ENCODE peak calls at places on chromosomes 4 and X, in seven cellular contexts. C, K, W, A, N, U and O are unnamed samples.

GRCh38 chr4:34953145-34953799 is 1291.0 kb downstream of the ARAP2 start:
- DNase-seq in C (no peak), K (no peak), W (no peak), A (peak; percentile 0), N (no peak), U (no peak), O (peak; percentile 9)

GRCh38 chrX:108736509-108737479 is at the start of gene IRS4:
- DNase-seq in C (peak; percentile 5), K (no peak), W (no peak), A (no peak), N (no peak), U (peak; percentile 33), O (peak; percentile 2)

GRCh38 chrX:42714981-42715688 is 62.8 kb downstream of the PPP1R2C start:
- DNase-seq in C (peak; percentile 82), K (peak; percentile 62), W (peak; percentile 40), A (peak; percentile 20), N (no peak), U (no peak), O (peak; percentile 66)

GRCh38 chrX:38578152-38578551 is 16.8 kb downstream of the TSPAN7 start:
- DNase-seq in C (no peak), K (no peak), W (no peak), A (no peak), N (no peak), U (no peak), O (peak; percentile 20)

GRCh38 chr4:178941975-178942374 is 1499.7 kb upstream of the AGA start:
- DNase-seq in C (no peak), K (no peak), W (no peak), A (no peak), N (no peak), U (no peak), O (no peak)

GRCh38 chr4:81472249-81473085 is 760 bp upstream of the RASGEF1B start:
- DNase-seq in C (peak; percentile 61), K (peak; percentile 55), W (peak; percentile 78), A (peak; percentile 14), N (peak; percentile 88), U (no peak), O (no peak)

GRCh38 chr4:20538922-20539321 is 161.3 kb upstream of the PACRGL start:
- DNase-seq in C (no peak), K (no peak), W (no peak), A (no peak), N (no peak), U (no peak), O (peak; percentile 8)

GRCh38 chr4:142845293-142846070 is 619 bp downstream of the INPP4B start:
- DNase-seq in C (peak; percentile 3), K (no peak), W (no peak), A (no peak), N (peak; percentile 87), U (peak; percentile 17), O (peak; percentile 18)

GRCh38 chr4:172514011-172514410 is 654.6 kb upstream of the GALNT7 start:
- DNase-seq in C (no peak), K (no peak), W (no peak), A (no peak), N (no peak), U (no peak), O (peak; percentile 42)

GRCh38 chr4:78971326-78971725 is 32.1 kb upstream of the PAQR3 start:
- DNase-seq in C (peak; percentile 21), K (no peak), W (no peak), A (no peak), N (no peak), U (peak; percentile 22), O (no peak)

GRCh38 chrX:6386837-6387236 is 148.1 kb downstream of the VCX3A start:
- DNase-seq in C (no peak), K (no peak), W (no peak), A (no peak), N (no peak), U (no peak), O (no peak)

GRCh38 chrX:112571388-112571787 is 108.3 kb downstream of the LHFPL1 start:
- DNase-seq in C (no peak), K (no peak), W (no peak), A (no peak), N (no peak), U (no peak), O (no peak)

GRCh38 chrX:9164535-9165425 is 130.9 kb upstream of the FAM9B start:
- DNase-seq in C (no peak), K (peak; percentile 63), W (no peak), A (no peak), N (no peak), U (no peak), O (peak; percentile 36)

DNA sequence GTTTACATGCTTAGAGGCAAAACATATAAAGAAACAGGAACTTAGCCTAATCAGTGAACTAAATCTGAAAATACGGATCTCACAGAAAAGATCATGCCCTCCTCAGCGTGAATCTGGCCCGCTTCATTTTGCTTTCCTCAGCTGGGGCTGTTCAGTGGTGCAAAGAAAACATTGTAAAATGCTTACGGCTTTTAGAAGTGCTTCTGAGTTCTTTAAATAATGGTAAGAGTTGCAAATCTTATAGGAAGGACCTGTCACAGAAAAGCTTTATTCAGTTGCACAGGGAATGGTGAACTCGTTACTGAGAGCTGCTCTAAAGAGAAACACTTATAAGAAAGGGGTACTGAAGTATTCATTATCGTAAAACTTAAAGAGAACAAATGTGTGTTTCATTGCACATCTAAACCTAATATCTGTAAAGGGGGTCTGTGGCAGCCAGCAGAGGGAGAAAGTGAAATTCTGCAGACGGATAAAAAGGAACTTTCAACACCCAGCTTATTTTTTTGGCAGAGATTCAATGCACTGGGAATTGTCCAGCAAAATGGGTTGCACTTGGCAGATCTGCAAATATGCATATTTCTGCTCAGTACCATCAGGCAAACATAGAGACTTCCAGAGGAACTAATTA is 139.2 kb upstream of the ANK2 start:
- DNase-seq in C (no peak), K (no peak), W (no peak), A (no peak), N (no peak), U (no peak), O (no peak)
- TF ChIP-seq CTCF in C (no peak), K (no peak), W (no peak), A (no peak), N (no peak), U (peak; percentile 22), O (no peak)

GRCh38 chr4:113539408-113539807 is 222.1 kb downstream of the CAMK2D start:
- DNase-seq in C (no peak), K (no peak), W (no peak), A (no peak), N (no peak), U (no peak), O (peak; percentile 82)
- H3K4me3 ChIP-seq in C (no peak overlapping the region), K (no peak overlapping the region), W (no peak overlapping the region), A (no peak overlapping the region), N (no peak overlapping the region), U (no peak overlapping the region), O (no peak overlapping the region)

DNA sequence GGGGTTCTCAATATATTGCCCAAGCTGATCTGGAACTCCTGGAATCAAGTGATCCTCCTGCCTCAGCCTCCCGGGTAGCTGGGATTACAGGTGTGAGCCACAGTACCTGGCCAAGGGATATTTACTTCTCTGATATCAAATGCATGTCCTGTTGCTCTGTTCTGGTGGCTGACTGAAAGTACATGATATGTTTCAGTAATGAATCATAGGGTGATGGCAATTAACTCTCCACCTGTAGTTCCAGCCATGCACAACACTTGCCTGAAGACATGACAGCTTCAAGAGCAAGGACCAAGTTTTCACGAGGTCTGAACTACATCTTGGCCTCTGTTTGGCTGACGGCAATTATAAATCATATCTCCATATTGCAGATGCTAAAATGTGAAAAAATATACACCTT is 9.1 kb downstream of the ZCCHC4 start:
- DNase-seq in C (no peak), K (no peak), W (no peak), A (no peak), N (no peak), U (no peak), O (peak; percentile 55)
- TF ChIP-seq CTCF in C (no peak), K (no peak), W (no peak), A (no peak), N (no peak), U (no peak), O (no peak)

GRCh38 chr4:170591076-170591475 is 501.3 kb upstream of the AADAT start:
- DNase-seq in C (no peak), K (no peak), W (no peak), A (no peak), N (no peak), U (no peak), O (no peak)
- H3K4me3 ChIP-seq in C (no peak overlapping the region), K (no peak overlapping the region), W (no peak overlapping the region), A (no peak overlapping the region), N (no peak overlapping the region), U (no peak overlapping the region), O (no peak overlapping the region)

GRCh38 chr4:110344165-110344564 is 131.8 kb upstream of the ENPEP start:
- DNase-seq in C (no peak), K (no peak), W (no peak), A (peak; percentile 3), N (no peak), U (no peak), O (peak; percentile 19)
- TF ChIP-seq CTCF in C (no peak), K (peak; percentile 42), W (no peak), A (no peak), N (no peak), U (peak; percentile 41), O (peak; percentile 43)

GRCh38 chr4:6270691-6271121 is 1.1 kb downstream of the WFS1 start:
- DNase-seq in C (no peak), K (no peak), W (no peak), A (no peak), N (no peak), U (no peak), O (no peak)

GRCh38 chr4:6267573-6267972 is 2.1 kb upstream of the WFS1 start:
- DNase-seq in C (no peak), K (no peak), W (no peak), A (no peak), N (no peak), U (no peak), O (no peak)

GRCh38 chr4:6268650-6269399 is 825 bp upstream of the WFS1 start:
- DNase-seq in C (no peak), K (no peak), W (no peak), A (no peak), N (no peak), U (no peak), O (no peak)

GRCh38 chr4:6269651-6270511 is at the start of gene WFS1:
- DNase-seq in C (peak; percentile 99), K (peak; percentile 99), W (peak; percentile 93), A (peak; percentile 94), N (peak; percentile 100), U (peak; percentile 100), O (peak; percentile 99)

DNA sequence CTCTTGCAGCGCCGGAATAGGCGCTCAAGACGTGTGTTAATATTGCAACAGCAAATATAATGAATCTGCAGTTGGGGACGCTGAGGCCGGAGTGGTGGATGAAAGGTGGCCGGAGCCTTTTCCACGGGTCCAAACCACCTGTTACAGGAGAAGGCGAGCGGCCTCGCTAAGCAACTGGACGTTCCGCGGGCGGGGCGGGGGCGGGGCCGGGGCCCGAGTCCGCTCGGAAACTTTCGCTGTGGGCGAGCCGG is 325 bp upstream of the WFS1 start:
- DNase-seq in C (no peak), K (no peak), W (no peak), A (no peak), N (no peak), U (no peak), O (no peak)
- H3K4me3 ChIP-seq in C (no peak overlapping the region), K (no peak overlapping the region), W (peak overlapping the region; percentile 70), A (peak overlapping the region; percentile 31), N (no peak overlapping the region), U (peak overlapping the region; percentile 12), O (peak overlapping the region; percentile 26)